ENCODE peak calls at places on chromosome 12, in six cellular contexts. T, C, W, Z, M and G are unnamed samples.

GRCh38 chr12:121513464-121514183 is 67.2 kb downstream of the KDM2B start:
- DNase-seq in T (no peak), C (peak), W (no peak), Z (no peak), M (no peak), G (no peak)

GRCh38 chr12:116534341-116535121 is 24.6 kb upstream of the MAP1LC3B2 start:
- DNase-seq in T (peak), C (peak), W (no peak), Z (no peak), M (no peak), G (peak)

GRCh38 chr12:92619730-92620684 is 82.8 kb upstream of the PLEKHG7 start:
- DNase-seq in T (no peak), C (no peak), W (peak), Z (no peak), M (no peak), G (no peak)

GRCh38 chr12:56162468-56163290 is 4.5 kb downstream of the MYL6 start:
- DNase-seq in T (no peak), C (no peak), W (no peak), Z (no peak), M (no peak), G (no peak)

GRCh38 chr12:102740157-102741032 is 176.6 kb downstream of the PAH start:
- DNase-seq in T (peak), C (no peak), W (peak), Z (no peak), M (no peak), G (no peak)

GRCh38 chr12:3168775-3169221 is 91.6 kb downstream of the TSPAN9 start:
- DNase-seq in T (peak), C (no peak), W (peak), Z (peak), M (no peak), G (peak)

GRCh38 chr12:110693731-110694130 is 4.8 kb upstream of the HVCN1 start:
- DNase-seq in T (peak), C (no peak), W (no peak), Z (peak), M (no peak), G (no peak)

GRCh38 chr12:69284131-69284530 is 44.8 kb downstream of the CPSF6 start:
- DNase-seq in T (peak), C (no peak), W (peak), Z (peak), M (peak), G (peak)

GRCh38 chr12:93403988-93404803 is 26.5 kb downstream of the NUDT4 start:
- DNase-seq in T (peak), C (no peak), W (no peak), Z (no peak), M (no peak), G (no peak)

GRCh38 chr12:108318472-108319275 is 20.4 kb downstream of the CMKLR1 start:
- DNase-seq in T (no peak), C (no peak), W (no peak), Z (no peak), M (no peak), G (no peak)

GRCh38 chr12:41998451-41998850 is 146.2 kb downstream of the GXYLT1 start:
- DNase-seq in T (no peak), C (no peak), W (no peak), Z (no peak), M (no peak), G (no peak)

GRCh38 chr12:121061831-121062230 is 22.8 kb upstream of the OASL start:
- DNase-seq in T (no peak), C (no peak), W (no peak), Z (no peak), M (no peak), G (no peak)

GRCh38 chr12:29039013-29039412 is 110.1 kb upstream of the FAR2 start:
- DNase-seq in T (no peak), C (no peak), W (peak), Z (no peak), M (no peak), G (no peak)

GRCh38 chr12:38587594-38587993 is 271.0 kb downstream of the ALG10B start:
- DNase-seq in T (no peak), C (no peak), W (no peak), Z (no peak), M (no peak), G (no peak)

GRCh38 chr12:105823810-105824209 is 314.9 kb downstream of the NUAK1 start:
- DNase-seq in T (no peak), C (no peak), W (no peak), Z (no peak), M (no peak), G (no peak)

GRCh38 chr12:76781321-76781720 is 17.4 kb downstream of the ZDHHC17 start:
- DNase-seq in T (no peak), C (no peak), W (no peak), Z (no peak), M (no peak), G (no peak)

GRCh38 chr12:45130881-45131281 is 80.0 kb upstream of the DBX2 start:
- DNase-seq in T (no peak), C (peak), W (peak), Z (peak), M (peak), G (peak)

GRCh38 chr12:47896633-47897032 is 8.2 kb downstream of the VDR start:
- DNase-seq in T (no peak), C (no peak), W (peak), Z (peak), M (no peak), G (no peak)

GRCh38 chr12:116313194-116313910 is 35.9 kb upstream of the MED13L start:
- DNase-seq in T (no peak), C (no peak), W (no peak), Z (no peak), M (no peak), G (no peak)

GRCh38 chr12:92927436-92928116 is 1.5 kb downstream of the EEA1 start:
- DNase-seq in T (peak), C (peak), W (peak), Z (no peak), M (no peak), G (no peak)

GRCh38 chr12:22169281-22169824 is 123.3 kb downstream of the CMAS start:
- DNase-seq in T (peak), C (no peak), W (no peak), Z (no peak), M (no peak), G (peak)

GRCh38 chr12:118714051-118714460 is 267.3 kb upstream of the SRRM4 start:
- DNase-seq in T (peak), C (peak), W (no peak), Z (no peak), M (no peak), G (no peak)

GRCh38 chr12:132404435-132404855 is 75.1 kb upstream of the GALNT9 start:
- DNase-seq in T (no peak), C (no peak), W (no peak), Z (no peak), M (no peak), G (no peak)

GRCh38 chr12:25456474-25456873 is 96.6 kb downstream of the LMNTD1 start:
- DNase-seq in T (no peak), C (no peak), W (no peak), Z (no peak), M (no peak), G (no peak)

GRCh38 chr12:131139363-131140068 is 185.8 kb downstream of the ADGRD1 start:
- DNase-seq in T (no peak), C (no peak), W (no peak), Z (no peak), M (no peak), G (no peak)

GRCh38 chr12:47219243-47219642 is 139.5 kb upstream of the AMIGO2 start:
- DNase-seq in T (no peak), C (no peak), W (no peak), Z (no peak), M (no peak), G (no peak)